ENCODE peak calls at places on chromosomes 5 and 9, in four cellular contexts. One of them, this sample, is unnamed.

GRCh38 chr9:135939351-135940265 is 21.6 kb downstream of the UBAC1 start:
- DNase-seq in T-helper 1 cell: peak; percentile 50
- DNase-seq in fibroblast of lung: no peak
- DNase-seq in osteocyte: no peak
- DNase-seq in this sample: no peak

GRCh38 chr5:109485030-109485429 is 75.3 kb upstream of the PJA2 start:
- DNase-seq in T-helper 1 cell: no peak
- DNase-seq in fibroblast of lung: peak; percentile 9
- DNase-seq in osteocyte: no peak
- DNase-seq in this sample: no peak

GRCh38 chr9:78668148-78668825 is 371.4 kb downstream of the PSAT1 start:
- DNase-seq in T-helper 1 cell: no peak
- DNase-seq in fibroblast of lung: peak; percentile 39
- DNase-seq in osteocyte: no peak
- DNase-seq in this sample: peak; percentile 32

GRCh38 chr5:50744761-50745160 is 78.3 kb downstream of the PARP8 start:
- DNase-seq in T-helper 1 cell: peak; percentile 41
- DNase-seq in fibroblast of lung: peak; percentile 48
- DNase-seq in osteocyte: no peak
- DNase-seq in this sample: no peak

GRCh38 chr5:112779531-112779930 is 41.8 kb downstream of the APC start:
- DNase-seq in T-helper 1 cell: no peak
- DNase-seq in fibroblast of lung: peak; percentile 61
- DNase-seq in osteocyte: no peak
- DNase-seq in this sample: peak; percentile 19

GRCh38 chr9:78213696-78214095 is 22.2 kb upstream of the CEP78 start:
- DNase-seq in T-helper 1 cell: peak; percentile 46
- DNase-seq in fibroblast of lung: peak; percentile 57
- DNase-seq in osteocyte: no peak
- DNase-seq in this sample: no peak

GRCh38 chr5:171953860-171954701 is 52.4 kb downstream of the FBXW11 start:
- DNase-seq in T-helper 1 cell: no peak
- DNase-seq in fibroblast of lung: peak; percentile 91
- DNase-seq in osteocyte: no peak
- DNase-seq in this sample: peak; percentile 85

GRCh38 chr5:80153586-80154126 is 102.2 kb downstream of the SERINC5 start:
- DNase-seq in T-helper 1 cell: no peak
- DNase-seq in fibroblast of lung: no peak
- DNase-seq in osteocyte: no peak
- DNase-seq in this sample: no peak

GRCh38 chr9:96015876-96016686 is 140.6 kb downstream of the ERCC6L2 start:
- DNase-seq in T-helper 1 cell: peak; percentile 89
- DNase-seq in fibroblast of lung: peak; percentile 73
- DNase-seq in osteocyte: no peak
- DNase-seq in this sample: no peak

GRCh38 chr9:16033921-16034320 is 481.1 kb downstream of the CCDC171 start:
- DNase-seq in T-helper 1 cell: no peak
- DNase-seq in fibroblast of lung: no peak
- DNase-seq in osteocyte: no peak
- DNase-seq in this sample: no peak

GRCh38 chr5:75265731-75266130 is 29.1 kb upstream of the ANKRD31 start:
- DNase-seq in T-helper 1 cell: peak; percentile 6
- DNase-seq in fibroblast of lung: peak; percentile 30
- DNase-seq in osteocyte: no peak
- DNase-seq in this sample: peak; percentile 9

GRCh38 chr5:2157372-2157771 is 274.6 kb upstream of the IRX4 start:
- DNase-seq in T-helper 1 cell: no peak
- DNase-seq in fibroblast of lung: no peak
- DNase-seq in osteocyte: no peak
- DNase-seq in this sample: no peak

GRCh38 chr5:124721336-124721735 is 25.1 kb downstream of the ZNF608 start:
- DNase-seq in T-helper 1 cell: no peak
- DNase-seq in fibroblast of lung: no peak
- DNase-seq in osteocyte: no peak
- DNase-seq in this sample: no peak

GRCh38 chr9:130780865-130781504 is 54.1 kb upstream of the ABL1 start:
- DNase-seq in T-helper 1 cell: no peak
- DNase-seq in fibroblast of lung: peak; percentile 92
- DNase-seq in osteocyte: no peak
- DNase-seq in this sample: peak; percentile 83

GRCh38 chr9:99178912-99179872 is 42.5 kb downstream of the ALG2 start:
- DNase-seq in T-helper 1 cell: no peak
- DNase-seq in fibroblast of lung: no peak
- DNase-seq in osteocyte: no peak
- DNase-seq in this sample: no peak